ENCODE peak calls at places on chromosomes 3 and 15, in ten cellular contexts. One of them, this sample, is unnamed.

GRCh38 chr15:79213650-79214049 is 68.9 kb upstream of the ANKRD34C start:
- DNase-seq in fibroblast of the aortic adventitia: no peak
- DNase-seq in WTC11: no peak
- DNase-seq in HT1080: no peak
- DNase-seq in GM13977: no peak
- DNase-seq in activated T-helper 1 cell treated with Interleukin-2 at 50 U/mL for 16 hours: no peak
- DNase-seq in CD4-positive, CD25-positive, alpha-beta regulatory T cell: no peak
- DNase-seq in amniotic epithelial cell: no peak
- DNase-seq in stimulated activated CD4-positive, alpha-beta T cell treated with anti-CD3 and anti-CD28 coated beads, Interleukin-2, amount 100 ng/mL, for 48 hours: no peak
- DNase-seq in MCF 10A: no peak
- DNase-seq in this sample: no peak

GRCh38 chr3:87615506-87615905 is 339.1 kb upstream of the POU1F1 start:
- DNase-seq in fibroblast of the aortic adventitia: no peak
- DNase-seq in WTC11: no peak
- DNase-seq in HT1080: no peak
- DNase-seq in GM13977: no peak
- DNase-seq in activated T-helper 1 cell treated with Interleukin-2 at 50 U/mL for 16 hours: no peak
- DNase-seq in CD4-positive, CD25-positive, alpha-beta regulatory T cell: no peak
- DNase-seq in amniotic epithelial cell: no peak
- DNase-seq in stimulated activated CD4-positive, alpha-beta T cell treated with anti-CD3 and anti-CD28 coated beads, Interleukin-2, amount 100 ng/mL, for 48 hours: no peak
- DNase-seq in MCF 10A: no peak
- DNase-seq in this sample: no peak

GRCh38 chr15:89665449-89666146 is 10.3 kb upstream of the KIF7 start:
- DNase-seq in fibroblast of the aortic adventitia: peak; percentile 53
- DNase-seq in WTC11: peak; percentile 56
- DNase-seq in HT1080: no peak
- DNase-seq in GM13977: peak; percentile 78
- DNase-seq in activated T-helper 1 cell treated with Interleukin-2 at 50 U/mL for 16 hours: no peak
- DNase-seq in CD4-positive, CD25-positive, alpha-beta regulatory T cell: no peak
- DNase-seq in amniotic epithelial cell: peak; percentile 47
- DNase-seq in stimulated activated CD4-positive, alpha-beta T cell treated with anti-CD3 and anti-CD28 coated beads, Interleukin-2, amount 100 ng/mL, for 48 hours: no peak
- DNase-seq in MCF 10A: no peak
- DNase-seq in this sample: peak; percentile 13

GRCh38 chr15:100301905-100302431 is 39.8 kb downstream of the ADAMTS17 start:
- DNase-seq in fibroblast of the aortic adventitia: no peak
- DNase-seq in WTC11: no peak
- DNase-seq in HT1080: no peak
- DNase-seq in GM13977: no peak
- DNase-seq in activated T-helper 1 cell treated with Interleukin-2 at 50 U/mL for 16 hours: no peak
- DNase-seq in CD4-positive, CD25-positive, alpha-beta regulatory T cell: no peak
- DNase-seq in amniotic epithelial cell: no peak
- DNase-seq in stimulated activated CD4-positive, alpha-beta T cell treated with anti-CD3 and anti-CD28 coated beads, Interleukin-2, amount 100 ng/mL, for 48 hours: no peak
- DNase-seq in MCF 10A: no peak
- DNase-seq in this sample: no peak

GRCh38 chr15:101652098-101652782 is at the start of gene TM2D3:
- DNase-seq in fibroblast of the aortic adventitia: peak; percentile 87
- DNase-seq in WTC11: peak; percentile 91
- DNase-seq in HT1080: peak; percentile 91
- DNase-seq in GM13977: peak; percentile 96
- DNase-seq in activated T-helper 1 cell treated with Interleukin-2 at 50 U/mL for 16 hours: peak; percentile 95
- DNase-seq in CD4-positive, CD25-positive, alpha-beta regulatory T cell: peak; percentile 92
- DNase-seq in amniotic epithelial cell: peak; percentile 82
- DNase-seq in stimulated activated CD4-positive, alpha-beta T cell treated with anti-CD3 and anti-CD28 coated beads, Interleukin-2, amount 100 ng/mL, for 48 hours: peak; percentile 94
- DNase-seq in MCF 10A: peak; percentile 90
- DNase-seq in this sample: peak; percentile 96

GRCh38 chr3:30578479-30578878 is 27.9 kb upstream of the TGFBR2 start:
- DNase-seq in fibroblast of the aortic adventitia: peak; percentile 89
- DNase-seq in WTC11: no peak
- DNase-seq in HT1080: peak; percentile 93
- DNase-seq in GM13977: no peak
- DNase-seq in activated T-helper 1 cell treated with Interleukin-2 at 50 U/mL for 16 hours: no peak
- DNase-seq in CD4-positive, CD25-positive, alpha-beta regulatory T cell: no peak
- DNase-seq in amniotic epithelial cell: peak; percentile 94
- DNase-seq in stimulated activated CD4-positive, alpha-beta T cell treated with anti-CD3 and anti-CD28 coated beads, Interleukin-2, amount 100 ng/mL, for 48 hours: no peak
- DNase-seq in MCF 10A: peak; percentile 89
- DNase-seq in this sample: no peak

GRCh38 chr3:146155022-146155421 is 6.0 kb downstream of the PLOD2 start:
- DNase-seq in fibroblast of the aortic adventitia: no peak
- DNase-seq in WTC11: no peak
- DNase-seq in HT1080: no peak
- DNase-seq in GM13977: no peak
- DNase-seq in activated T-helper 1 cell treated with Interleukin-2 at 50 U/mL for 16 hours: no peak
- DNase-seq in CD4-positive, CD25-positive, alpha-beta regulatory T cell: no peak
- DNase-seq in amniotic epithelial cell: peak; percentile 75
- DNase-seq in stimulated activated CD4-positive, alpha-beta T cell treated with anti-CD3 and anti-CD28 coated beads, Interleukin-2, amount 100 ng/mL, for 48 hours: no peak
- DNase-seq in MCF 10A: peak; percentile 13
- DNase-seq in this sample: no peak

GRCh38 chr3:129596194-129597086 is 10.0 kb downstream of the PLXND1 start:
- DNase-seq in fibroblast of the aortic adventitia: peak; percentile 97
- DNase-seq in WTC11: no peak
- DNase-seq in HT1080: peak; percentile 75
- DNase-seq in GM13977: no peak
- DNase-seq in activated T-helper 1 cell treated with Interleukin-2 at 50 U/mL for 16 hours: no peak
- DNase-seq in CD4-positive, CD25-positive, alpha-beta regulatory T cell: no peak
- DNase-seq in amniotic epithelial cell: peak; percentile 69
- DNase-seq in stimulated activated CD4-positive, alpha-beta T cell treated with anti-CD3 and anti-CD28 coated beads, Interleukin-2, amount 100 ng/mL, for 48 hours: no peak
- DNase-seq in MCF 10A: no peak
- DNase-seq in this sample: peak; percentile 35

GRCh38 chr15:87777054-87777498 is 479.5 kb downstream of the NTRK3 start:
- DNase-seq in fibroblast of the aortic adventitia: peak; percentile 76
- DNase-seq in WTC11: no peak
- DNase-seq in HT1080: peak; percentile 90
- DNase-seq in GM13977: no peak
- DNase-seq in activated T-helper 1 cell treated with Interleukin-2 at 50 U/mL for 16 hours: no peak
- DNase-seq in CD4-positive, CD25-positive, alpha-beta regulatory T cell: no peak
- DNase-seq in amniotic epithelial cell: peak; percentile 22
- DNase-seq in stimulated activated CD4-positive, alpha-beta T cell treated with anti-CD3 and anti-CD28 coated beads, Interleukin-2, amount 100 ng/mL, for 48 hours: no peak
- DNase-seq in MCF 10A: peak; percentile 32
- DNase-seq in this sample: no peak

GRCh38 chr15:25859838-25860645 is 3.1 kb downstream of the ATP10A start:
- DNase-seq in fibroblast of the aortic adventitia: peak; percentile 41
- DNase-seq in WTC11: no peak
- DNase-seq in HT1080: no peak
- DNase-seq in GM13977: no peak
- DNase-seq in activated T-helper 1 cell treated with Interleukin-2 at 50 U/mL for 16 hours: peak; percentile 51
- DNase-seq in CD4-positive, CD25-positive, alpha-beta regulatory T cell: no peak
- DNase-seq in amniotic epithelial cell: no peak
- DNase-seq in stimulated activated CD4-positive, alpha-beta T cell treated with anti-CD3 and anti-CD28 coated beads, Interleukin-2, amount 100 ng/mL, for 48 hours: no peak
- DNase-seq in MCF 10A: no peak
- DNase-seq in this sample: peak; percentile 61

GRCh38 chr3:155435821-155436220 is 142.3 kb upstream of the STRIT1 start:
- DNase-seq in fibroblast of the aortic adventitia: no peak
- DNase-seq in WTC11: no peak
- DNase-seq in HT1080: no peak
- DNase-seq in GM13977: no peak
- DNase-seq in activated T-helper 1 cell treated with Interleukin-2 at 50 U/mL for 16 hours: no peak
- DNase-seq in CD4-positive, CD25-positive, alpha-beta regulatory T cell: no peak
- DNase-seq in amniotic epithelial cell: no peak
- DNase-seq in stimulated activated CD4-positive, alpha-beta T cell treated with anti-CD3 and anti-CD28 coated beads, Interleukin-2, amount 100 ng/mL, for 48 hours: no peak
- DNase-seq in MCF 10A: no peak
- DNase-seq in this sample: no peak

GRCh38 chr3:62587579-62588031 is 214.3 kb upstream of the FEZF2 start:
- DNase-seq in fibroblast of the aortic adventitia: peak; percentile 58
- DNase-seq in WTC11: no peak
- DNase-seq in HT1080: peak; percentile 99
- DNase-seq in GM13977: no peak
- DNase-seq in activated T-helper 1 cell treated with Interleukin-2 at 50 U/mL for 16 hours: no peak
- DNase-seq in CD4-positive, CD25-positive, alpha-beta regulatory T cell: no peak
- DNase-seq in amniotic epithelial cell: peak; percentile 94
- DNase-seq in stimulated activated CD4-positive, alpha-beta T cell treated with anti-CD3 and anti-CD28 coated beads, Interleukin-2, amount 100 ng/mL, for 48 hours: no peak
- DNase-seq in MCF 10A: peak; percentile 87
- DNase-seq in this sample: no peak

GRCh38 chr3:22960326-22960984 is 242.7 kb upstream of the UBE2E2 start:
- DNase-seq in fibroblast of the aortic adventitia: peak; percentile 66
- DNase-seq in WTC11: peak; percentile 17
- DNase-seq in HT1080: no peak
- DNase-seq in GM13977: peak; percentile 21
- DNase-seq in activated T-helper 1 cell treated with Interleukin-2 at 50 U/mL for 16 hours: no peak
- DNase-seq in CD4-positive, CD25-positive, alpha-beta regulatory T cell: no peak
- DNase-seq in amniotic epithelial cell: peak; percentile 26
- DNase-seq in stimulated activated CD4-positive, alpha-beta T cell treated with anti-CD3 and anti-CD28 coated beads, Interleukin-2, amount 100 ng/mL, for 48 hours: no peak
- DNase-seq in MCF 10A: peak; percentile 61
- DNase-seq in this sample: no peak

GRCh38 chr3:71330505-71330904 is 253.0 kb downstream of the FOXP1 start:
- DNase-seq in fibroblast of the aortic adventitia: no peak
- DNase-seq in WTC11: no peak
- DNase-seq in HT1080: no peak
- DNase-seq in GM13977: no peak
- DNase-seq in activated T-helper 1 cell treated with Interleukin-2 at 50 U/mL for 16 hours: no peak
- DNase-seq in CD4-positive, CD25-positive, alpha-beta regulatory T cell: no peak
- DNase-seq in amniotic epithelial cell: no peak
- DNase-seq in stimulated activated CD4-positive, alpha-beta T cell treated with anti-CD3 and anti-CD28 coated beads, Interleukin-2, amount 100 ng/mL, for 48 hours: no peak
- DNase-seq in MCF 10A: no peak
- DNase-seq in this sample: no peak

GRCh38 chr15:43531018-43531667 is 13.7 kb downstream of the MAP1A start:
- DNase-seq in fibroblast of the aortic adventitia: no peak
- DNase-seq in WTC11: no peak
- DNase-seq in HT1080: no peak
- DNase-seq in GM13977: no peak
- DNase-seq in activated T-helper 1 cell treated with Interleukin-2 at 50 U/mL for 16 hours: no peak
- DNase-seq in CD4-positive, CD25-positive, alpha-beta regulatory T cell: no peak
- DNase-seq in amniotic epithelial cell: no peak
- DNase-seq in stimulated activated CD4-positive, alpha-beta T cell treated with anti-CD3 and anti-CD28 coated beads, Interleukin-2, amount 100 ng/mL, for 48 hours: no peak
- DNase-seq in MCF 10A: no peak
- DNase-seq in this sample: no peak

GRCh38 chr3:184873136-184873535 is 61.2 kb downstream of the VPS8 start:
- DNase-seq in fibroblast of the aortic adventitia: no peak
- DNase-seq in WTC11: no peak
- DNase-seq in HT1080: no peak
- DNase-seq in GM13977: no peak
- DNase-seq in activated T-helper 1 cell treated with Interleukin-2 at 50 U/mL for 16 hours: no peak
- DNase-seq in CD4-positive, CD25-positive, alpha-beta regulatory T cell: no peak
- DNase-seq in amniotic epithelial cell: no peak
- DNase-seq in stimulated activated CD4-positive, alpha-beta T cell treated with anti-CD3 and anti-CD28 coated beads, Interleukin-2, amount 100 ng/mL, for 48 hours: no peak
- DNase-seq in MCF 10A: no peak
- DNase-seq in this sample: no peak

GRCh38 chr15:31503758-31504461 is 177.3 kb downstream of the KLF13 start:
- DNase-seq in fibroblast of the aortic adventitia: no peak
- DNase-seq in WTC11: no peak
- DNase-seq in HT1080: no peak
- DNase-seq in GM13977: no peak
- DNase-seq in activated T-helper 1 cell treated with Interleukin-2 at 50 U/mL for 16 hours: no peak
- DNase-seq in CD4-positive, CD25-positive, alpha-beta regulatory T cell: no peak
- DNase-seq in amniotic epithelial cell: no peak
- DNase-seq in stimulated activated CD4-positive, alpha-beta T cell treated with anti-CD3 and anti-CD28 coated beads, Interleukin-2, amount 100 ng/mL, for 48 hours: no peak
- DNase-seq in MCF 10A: no peak
- DNase-seq in this sample: no peak

GRCh38 chr15:25847066-25847465 is 16.1 kb downstream of the ATP10A start:
- DNase-seq in fibroblast of the aortic adventitia: no peak
- DNase-seq in WTC11: no peak
- DNase-seq in HT1080: no peak
- DNase-seq in GM13977: no peak
- DNase-seq in activated T-helper 1 cell treated with Interleukin-2 at 50 U/mL for 16 hours: no peak
- DNase-seq in CD4-positive, CD25-positive, alpha-beta regulatory T cell: no peak
- DNase-seq in amniotic epithelial cell: no peak
- DNase-seq in stimulated activated CD4-positive, alpha-beta T cell treated with anti-CD3 and anti-CD28 coated beads, Interleukin-2, amount 100 ng/mL, for 48 hours: no peak
- DNase-seq in MCF 10A: no peak
- DNase-seq in this sample: no peak

GRCh38 chr15:32669870-32670623 is 28.5 kb downstream of the SCG5 start:
- DNase-seq in fibroblast of the aortic adventitia: peak; percentile 96
- DNase-seq in WTC11: no peak
- DNase-seq in HT1080: no peak
- DNase-seq in GM13977: no peak
- DNase-seq in activated T-helper 1 cell treated with Interleukin-2 at 50 U/mL for 16 hours: no peak
- DNase-seq in CD4-positive, CD25-positive, alpha-beta regulatory T cell: no peak
- DNase-seq in amniotic epithelial cell: no peak
- DNase-seq in stimulated activated CD4-positive, alpha-beta T cell treated with anti-CD3 and anti-CD28 coated beads, Interleukin-2, amount 100 ng/mL, for 48 hours: no peak
- DNase-seq in MCF 10A: peak; percentile 69
- DNase-seq in this sample: no peak

GRCh38 chr15:71325461-71325860 is 210.2 kb downstream of the THSD4 start:
- DNase-seq in fibroblast of the aortic adventitia: peak; percentile 38
- DNase-seq in WTC11: no peak
- DNase-seq in HT1080: peak; percentile 15
- DNase-seq in GM13977: no peak
- DNase-seq in activated T-helper 1 cell treated with Interleukin-2 at 50 U/mL for 16 hours: no peak
- DNase-seq in CD4-positive, CD25-positive, alpha-beta regulatory T cell: no peak
- DNase-seq in amniotic epithelial cell: peak; percentile 44
- DNase-seq in stimulated activated CD4-positive, alpha-beta T cell treated with anti-CD3 and anti-CD28 coated beads, Interleukin-2, amount 100 ng/mL, for 48 hours: no peak
- DNase-seq in MCF 10A: peak; percentile 3
- DNase-seq in this sample: no peak

This sample was measured in immature natural killer cell.